ENCODE peak calls at places on chromosomes 7 and 10, in four cellular contexts. Z is dorsolateral prefrontal cortex, S is WERI-Rb-1, I is H1. G is an unnamed sample.

GRCh38 chr10:75102830-75103673 is 8.4 kb upstream of the SAMD8 start:
- DNase-seq in Z (no peak), S (no peak), I (no peak), G (no peak)

GRCh38 chr10:78621183-78621789 is 447.5 kb upstream of the ZMIZ1 start:
- DNase-seq in Z (no peak), S (no peak), I (no peak), G (no peak)

GRCh38 chr10:91043173-91043910 is 122.5 kb upstream of the ANKRD1 start:
- DNase-seq in Z (no peak), S (peak; percentile 12), I (no peak), G (no peak)

GRCh38 chr10:116909307-116909706 is 60.0 kb downstream of the ENO4 start:
- DNase-seq in Z (no peak), S (no peak), I (no peak), G (no peak)

GRCh38 chr10:119221666-119222065 is 14.3 kb downstream of the GRK5 start:
- DNase-seq in Z (no peak), S (no peak), I (no peak), G (no peak)

GRCh38 chr7:85474234-85474633 is 287.4 kb upstream of the SEMA3D start:
- DNase-seq in Z (no peak), S (no peak), I (no peak), G (no peak)

GRCh38 chr10:126663880-126664279 is 6.6 kb downstream of the C10orf90 start:
- DNase-seq in Z (no peak), S (no peak), I (no peak), G (no peak)

GRCh38 chr10:36254191-36254590 is 612.1 kb upstream of the FZD8 start:
- DNase-seq in Z (no peak), S (no peak), I (no peak), G (peak; percentile 44)

GRCh38 chr7:128059143-128059975 is 28.1 kb upstream of the LRRC4 start:
- DNase-seq in Z (no peak), S (no peak), I (no peak), G (no peak)

GRCh38 chr10:70649526-70649925 is 22.8 kb upstream of the ADAMTS14 start:
- DNase-seq in Z (no peak), S (no peak), I (no peak), G (no peak)

GRCh38 chr7:17679427-17679826 is 260.9 kb downstream of the SNX13 start:
- DNase-seq in Z (no peak), S (no peak), I (no peak), G (peak; percentile 46)

GRCh38 chr7:112566392-112567324 is 85.9 kb downstream of the LSMEM1 start:
- DNase-seq in Z (no peak), S (no peak), I (no peak), G (no peak)

GRCh38 chr10:109978481-109978880 is 29.3 kb upstream of the ADD3 start:
- DNase-seq in Z (no peak), S (peak; percentile 48), I (peak; percentile 88), G (no peak)

GRCh38 chr10:95326396-95326795 is 35.6 kb upstream of the PDLIM1 start:
- DNase-seq in Z (no peak), S (no peak), I (no peak), G (no peak)

GRCh38 chr7:90538405-90538804 is 57.7 kb upstream of the CDK14 start:
- DNase-seq in Z (no peak), S (no peak), I (no peak), G (no peak)

GRCh38 chr7:116524221-116524608 is 621 bp upstream of the CAV1 start:
- DNase-seq in Z (no peak), S (no peak), I (no peak), G (no peak)

GRCh38 chr7:76217942-76218566 is 16.4 kb downstream of the SRRM3 start:
- DNase-seq in Z (no peak), S (peak; percentile 51), I (no peak), G (no peak)

GRCh38 chr10:8216893-8217292 is 162.4 kb downstream of the GATA3 start:
- DNase-seq in Z (no peak), S (no peak), I (no peak), G (no peak)

GRCh38 chr7:132609906-132610520 is 33.7 kb upstream of the PLXNA4 start:
- DNase-seq in Z (no peak), S (no peak), I (no peak), G (no peak)

GRCh38 chr10:62582804-62583208 is 208.6 kb downstream of the ZNF365 start:
- DNase-seq in Z (no peak), S (no peak), I (no peak), G (peak; percentile 83)

GRCh38 chr10:102963237-102963886 is 45.3 kb downstream of the CNNM2 start:
- DNase-seq in Z (no peak), S (no peak), I (no peak), G (no peak)

GRCh38 chr7:98982686-98983085 is 104.4 kb downstream of the TRRAP start:
- DNase-seq in Z (no peak), S (no peak), I (no peak), G (no peak)

GRCh38 chr7:141344153-141344935 is 206.9 kb upstream of the AGK start:
- DNase-seq in Z (no peak), S (no peak), I (no peak), G (no peak)

GRCh38 chr7:141335164-141335563 is 216.0 kb upstream of the AGK start:
- DNase-seq in Z (no peak), S (no peak), I (no peak), G (no peak)

GRCh38 chr7:141342664-141343400 is 208.4 kb upstream of the AGK start:
- DNase-seq in Z (no peak), S (no peak), I (no peak), G (no peak)

GRCh38 chr7:141339603-141340002 is 211.6 kb upstream of the AGK start:
- DNase-seq in Z (no peak), S (no peak), I (no peak), G (no peak)
- H3K4me3 ChIP-seq in Z (no peak overlapping the region), S (no peak overlapping the region), I (no peak overlapping the region), G (no peak overlapping the region)

GRCh38 chr10:89645742-89646172 is 715 bp upstream of the PANK1 start:
- DNase-seq in Z (no peak), S (no peak), I (no peak), G (no peak)

GRCh38 chr10:89644967-89645741 is at the start of gene PANK1:
- DNase-seq in Z (peak; percentile 56), S (peak; percentile 89), I (peak; percentile 88), G (peak; percentile 91)

GRCh38 chr10:89649051-89649450 is 4.0 kb upstream of the PANK1 start:
- DNase-seq in Z (no peak), S (no peak), I (no peak), G (no peak)

GRCh38 chr10:89648074-89648473 is 3.0 kb upstream of the PANK1 start:
- DNase-seq in Z (no peak), S (no peak), I (no peak), G (no peak)

GRCh38 chr10:89646833-89647570 is 2.0 kb upstream of the PANK1 start:
- DNase-seq in Z (no peak), S (peak; percentile 29), I (no peak), G (no peak)
- H3K27ac ChIP-seq in Z (no peak overlapping the region), S (no peak overlapping the region), I (no peak overlapping the region), G (no peak overlapping the region)

GRCh38 chr7:27187702-27188665 is 3.0 kb upstream of the HOXA11 start:
- DNase-seq in Z (no peak), S (peak; percentile 3), I (peak; percentile 70), G (peak; percentile 52)
- H3K4me3 ChIP-seq in Z (no peak overlapping the region), S (no peak overlapping the region), I (no peak overlapping the region), G (no peak overlapping the region)

GRCh38 chr7:149871576-149871975 is 2.2 kb upstream of the ATP6V0E2 start:
- DNase-seq in Z (no peak), S (peak; percentile 55), I (no peak), G (no peak)
- H3K27ac ChIP-seq in Z (no peak overlapping the region), S (peak overlapping the region; percentile 94), I (no peak overlapping the region), G (no peak overlapping the region)

GRCh38 chr10:133235891-133236321 is 1.7 kb upstream of the VENTX start:
- DNase-seq in Z (no peak), S (no peak), I (no peak), G (no peak)

GRCh38 chr10:133238066-133238804 is 580 bp downstream of the VENTX start:
- DNase-seq in Z (no peak), S (no peak), I (no peak), G (no peak)

GRCh38 chr10:133237241-133238065 is at the start of gene VENTX:
- DNase-seq in Z (no peak), S (peak; percentile 72), I (peak; percentile 87), G (no peak)

GRCh38 chr10:133235265-133235664 is 2.4 kb upstream of the VENTX start:
- DNase-seq in Z (no peak), S (no peak), I (no peak), G (no peak)

DNA sequence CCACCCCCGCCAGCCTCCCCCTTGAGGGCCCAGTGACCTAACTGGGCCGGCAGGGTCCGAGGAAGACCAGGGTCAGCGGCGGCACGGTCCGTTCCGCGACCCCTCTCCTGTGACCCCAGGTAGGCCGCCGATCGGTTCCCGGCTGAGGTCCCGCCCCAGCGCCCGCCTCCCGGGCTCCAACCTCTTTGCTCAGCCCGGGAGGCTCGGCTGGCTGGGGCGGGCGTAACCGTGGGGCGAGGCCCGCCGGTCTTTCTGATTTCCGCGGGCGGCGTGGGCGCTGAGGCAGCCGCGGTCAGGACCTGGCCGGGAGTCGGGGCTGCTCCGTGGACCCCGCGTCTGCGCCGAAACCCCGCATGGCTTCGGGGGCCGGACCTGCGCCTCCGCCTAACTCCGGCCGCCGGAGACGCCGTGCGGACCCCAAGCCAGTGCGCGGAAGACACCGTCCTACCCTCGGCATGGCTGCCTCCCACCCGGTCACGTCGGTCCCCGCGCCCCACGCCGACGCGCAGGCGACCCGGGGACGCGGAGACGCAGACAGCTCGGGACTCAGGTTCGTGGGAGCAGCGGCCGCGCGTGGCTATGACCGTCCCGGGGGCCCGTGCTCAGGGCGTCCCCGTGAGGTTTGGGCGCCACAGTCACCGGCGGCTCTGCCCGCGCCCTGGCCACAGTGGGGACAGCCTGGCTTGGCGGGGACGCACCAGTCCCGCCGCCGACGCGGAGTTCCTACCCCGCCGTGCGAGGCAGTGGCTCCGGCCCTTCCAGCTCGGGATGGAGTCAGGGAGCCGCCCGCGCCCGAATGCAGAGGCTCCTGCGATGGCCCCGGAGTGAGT is 1.0 kb upstream of the VENTX start:
- DNase-seq in Z (no peak), S (no peak), I (no peak), G (no peak)
- H3K4me3 ChIP-seq in Z (peak overlapping the region; percentile 11), S (peak overlapping the region; percentile 44), I (peak overlapping the region; percentile 49), G (no peak overlapping the region)

DNA sequence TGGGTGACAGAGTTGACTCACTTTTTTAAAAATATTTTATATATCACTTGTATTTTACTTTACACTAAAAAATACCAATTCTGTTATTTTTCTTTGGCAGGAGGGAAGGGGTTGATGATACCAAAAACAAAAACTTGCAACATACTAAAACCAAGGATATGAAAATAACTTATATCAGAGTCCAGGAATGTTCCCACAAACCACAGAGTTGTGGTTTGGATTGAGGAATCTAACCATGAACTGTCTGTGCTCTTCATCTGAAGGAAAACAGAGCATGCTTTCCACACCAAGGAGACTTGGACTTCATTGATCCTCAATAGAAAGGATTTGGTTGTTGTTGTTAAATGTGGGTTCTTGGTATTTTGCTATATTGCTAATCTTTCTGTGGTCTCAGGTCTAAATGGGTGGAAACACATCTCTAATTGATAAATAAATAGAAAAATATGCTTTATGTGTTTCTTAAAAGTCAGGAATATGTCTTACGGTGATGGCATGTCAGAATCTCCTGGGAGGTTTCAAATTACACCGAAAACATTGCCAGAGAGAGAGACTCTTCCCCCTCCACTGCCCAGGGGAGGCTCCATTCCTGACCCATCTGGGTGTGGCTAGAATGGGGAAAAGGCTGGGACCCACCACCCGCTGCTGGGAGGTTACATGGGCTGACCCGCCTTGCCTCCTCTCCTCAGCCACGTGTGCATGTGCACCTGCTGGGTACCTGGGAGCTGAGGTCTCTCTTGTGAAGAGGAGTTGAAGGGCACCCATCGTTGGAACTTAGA is 46.9 kb upstream of the STK17A start:
- DNase-seq in Z (no peak), S (no peak), I (no peak), G (no peak)
- H3K27ac ChIP-seq in Z (no peak overlapping the region), S (no peak overlapping the region), I (no peak overlapping the region), G (no peak overlapping the region)

GRCh38 chr10:55631071-55631654 is 729.9 kb downstream of the ZWINT start:
- DNase-seq in Z (no peak), S (peak; percentile 86), I (peak; percentile 89), G (peak; percentile 48)
- H3K4me3 ChIP-seq in Z (peak overlapping the region; percentile 75), S (peak overlapping the region; percentile 82), I (peak overlapping the region; percentile 70), G (peak overlapping the region; percentile 29)